ENCODE peak calls at places on chromosomes 11 and 22, in four cellular contexts. P is H1, T is GM12878, K is K562. J is an unnamed sample.

GRCh38 chr11:44104472-44105294 is 9.2 kb downstream of the EXT2 start:
- DNase-seq in P (no peak), K (no peak), T (no peak), J (no peak)

GRCh38 chr11:15942126-15942525 is 414.2 kb downstream of the SOX6 start:
- DNase-seq in P (no peak), T (no peak), K (no peak), J (no peak)

GRCh38 chr11:95975343-95975742 is 51.4 kb upstream of the MTMR2 start:
- DNase-seq in T (no peak), K (no peak), P (no peak), J (no peak)

GRCh38 chr11:78138694-78139421 is 568 bp downstream of the ALG8 start:
- DNase-seq in T (peak; percentile 21), P (no peak), K (peak; percentile 55), J (peak; percentile 4)

GRCh38 chr22:26658671-26659478 is 1.5 kb downstream of the MIAT start:
- DNase-seq in P (peak; percentile 85), T (no peak), K (peak; percentile 82), J (peak; percentile 88)

GRCh38 chr22:48827904-48828555 is 999.6 kb downstream of the BRD1 start:
- DNase-seq in T (no peak), K (no peak), P (peak; percentile 39), J (no peak)

GRCh38 chr22:35315855-35316745 is 16.4 kb downstream of the TOM1 start:
- DNase-seq in T (no peak), K (no peak), P (no peak), J (no peak)

GRCh38 chr11:66183581-66184048 is 84.8 kb upstream of the RAB1B start:
- DNase-seq in T (no peak), P (no peak), K (no peak), J (no peak)

GRCh38 chr11:70065318-70066135 is 12.6 kb upstream of the ANO1 start:
- DNase-seq in T (no peak), P (peak; percentile 38), K (no peak), J (no peak)

GRCh38 chr22:39309881-39310714 is 9.3 kb downstream of the RPL3 start:
- DNase-seq in P (peak; percentile 66), T (no peak), K (no peak), J (no peak)

GRCh38 chr11:96464695-96465307 is 75.0 kb downstream of the JRKL start:
- DNase-seq in K (peak; percentile 76), T (peak; percentile 11), P (no peak), J (peak; percentile 67)

GRCh38 chr11:117834068-117834810 is 9.7 kb upstream of the FXYD2 start:
- DNase-seq in K (no peak), T (no peak), P (no peak), J (no peak)

GRCh38 chr22:24693359-24693758 is 81.2 kb downstream of the PIWIL3 start:
- DNase-seq in P (no peak), K (no peak), T (no peak), J (no peak)

GRCh38 chr11:122113836-122114235 is 2.2 kb downstream of the BLID start:
- DNase-seq in T (no peak), K (no peak), P (no peak), J (no peak)

GRCh38 chr11:104352036-104352435 is 188.1 kb upstream of the PDGFD start:
- DNase-seq in T (no peak), K (no peak), P (no peak), J (no peak)

GRCh38 chr11:102010776-102011500 is 36.3 kb upstream of the CFAP300 start:
- DNase-seq in T (no peak), P (peak; percentile 66), K (peak; percentile 27), J (peak; percentile 73)

GRCh38 chr11:133136376-133136775 is 395.9 kb downstream of the OPCML start:
- DNase-seq in P (no peak), T (no peak), K (no peak), J (no peak)

GRCh38 chr22:49784630-49784971 is 43.1 kb downstream of the BRD1 start:
- DNase-seq in T (no peak), P (no peak), K (no peak), J (no peak)

GRCh38 chr11:37830532-37830931 is 1232.5 kb upstream of the RAG2 start:
- DNase-seq in K (no peak), P (no peak), T (no peak), J (no peak)

GRCh38 chr22:27097933-27098332 is 440.5 kb downstream of the MIAT start:
- DNase-seq in T (no peak), K (no peak), P (no peak), J (no peak)

GRCh38 chr11:70572974-70573260 is 174.6 kb downstream of the CTTN start:
- DNase-seq in K (no peak), P (no peak), T (no peak), J (no peak)

GRCh38 chr11:9803685-9804413 is 140.0 kb downstream of the SWAP70 start:
- DNase-seq in P (no peak), K (no peak), T (no peak), J (no peak)

GRCh38 chr22:30855266-30855665 is 113.3 kb downstream of the MORC2 start:
- DNase-seq in K (no peak), P (no peak), T (no peak), J (no peak)

GRCh38 chr11:90218606-90219005 is 4.2 kb downstream of the CHORDC1 start:
- DNase-seq in T (no peak), K (no peak), P (no peak), J (no peak)

GRCh38 chr11:16775604-16776283 is 37.3 kb downstream of the C11orf58 start:
- DNase-seq in K (no peak), T (no peak), P (no peak), J (no peak)

GRCh38 chr11:58923300-58923788 is 15.9 kb upstream of the GLYATL1 start:
- DNase-seq in T (no peak), P (peak; percentile 57), K (peak; percentile 35), J (peak; percentile 54)

GRCh38 chr11:86473991-86474833 is 99.5 kb downstream of the CCDC81 start:
- DNase-seq in K (no peak), P (no peak), T (no peak), J (no peak)

GRCh38 chr22:17540481-17540880 is 22.8 kb upstream of the SLC25A18 start:
- DNase-seq in K (peak; percentile 67), T (no peak), P (peak; percentile 82), J (no peak)

GRCh38 chr11:103091441-103091809 is 535 bp downstream of the DCUN1D5 start:
- DNase-seq in P (peak; percentile 63), T (no peak), K (peak; percentile 62), J (no peak)

GRCh38 chr11:2327032-2327431 is 25.2 kb downstream of the TSPAN32 start:
- DNase-seq in T (no peak), K (no peak), P (no peak), J (no peak)

GRCh38 chr11:2328040-2328439 is 26.2 kb downstream of the TSPAN32 start:
- DNase-seq in K (no peak), T (no peak), P (no peak), J (no peak)

GRCh38 chr11:2328656-2329354 is 27.0 kb downstream of the TSPAN32 start:
- DNase-seq in P (no peak), K (no peak), T (no peak), J (no peak)

GRCh38 chr11:2325123-2325522 is 23.3 kb downstream of the TSPAN32 start:
- DNase-seq in T (no peak), K (no peak), P (no peak), J (no peak)

GRCh38 chr11:2325719-2326118 is 23.9 kb downstream of the TSPAN32 start:
- DNase-seq in T (no peak), K (no peak), P (no peak), J (no peak)
- TF ChIP-seq ZNF274 in T (no peak), K (no peak), P (no peak), J (no peak)

DNA sequence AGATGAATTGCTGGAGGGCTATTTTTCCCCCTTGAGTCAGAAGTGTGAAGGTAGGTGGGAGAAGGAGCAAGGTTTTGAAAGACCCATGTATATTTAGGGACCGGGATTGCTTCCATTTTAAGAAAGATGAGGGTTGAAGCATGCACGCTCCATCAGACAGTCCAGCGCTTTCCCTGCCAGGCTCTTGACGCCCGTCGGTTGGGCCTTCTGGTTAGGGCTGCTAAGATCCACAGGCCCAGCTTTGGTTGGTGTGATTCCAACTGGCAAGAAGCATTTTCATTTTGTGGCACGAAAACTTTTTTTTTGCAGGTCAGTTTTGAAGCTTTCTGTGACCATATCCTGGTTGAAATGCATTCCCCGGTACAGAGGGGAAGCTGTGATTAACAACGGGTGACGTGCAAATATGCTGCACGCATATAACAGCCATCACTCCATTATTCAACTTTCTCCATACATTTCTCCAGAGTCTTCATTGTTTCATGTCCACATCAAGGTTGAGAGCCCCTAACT is 34.3 kb upstream of the MPPED1 start:
- DNase-seq in T (no peak), K (no peak), P (no peak), J (no peak)
- TF ChIP-seq EGR1 in T (no peak), K (no peak), P (no peak), J (no peak)

DNA sequence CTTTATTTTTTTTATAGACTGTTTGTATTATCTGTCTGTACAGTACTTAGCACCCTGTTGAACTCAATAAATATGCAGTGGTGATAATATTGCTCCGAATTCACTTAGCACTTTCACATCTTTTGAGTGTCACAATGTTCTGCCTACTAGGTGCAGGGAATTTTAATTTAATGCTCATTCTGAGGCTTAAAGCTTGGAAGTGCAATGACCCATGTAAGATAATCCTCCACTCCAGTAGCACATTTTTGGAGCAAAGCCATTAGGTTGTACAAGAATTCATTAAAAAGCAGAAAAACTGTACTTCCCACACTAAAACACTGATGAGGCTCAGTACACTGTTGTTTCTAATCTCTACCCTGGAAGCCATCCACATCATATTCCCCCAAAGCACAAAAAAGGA is 255.3 kb upstream of the MTNR1B start:
- DNase-seq in K (no peak), T (no peak), P (no peak), J (no peak)
- TF ChIP-seq ZNF274 in K (no peak), T (no peak), P (no peak), J (no peak)

GRCh38 chr22:46030241-46030880 is 53.4 kb upstream of the WNT7B start:
- DNase-seq in P (no peak), T (no peak), K (no peak), J (no peak)
- TF ChIP-seq EGR1 in P (no peak), T (no peak), K (no peak), J (no peak)

DNA sequence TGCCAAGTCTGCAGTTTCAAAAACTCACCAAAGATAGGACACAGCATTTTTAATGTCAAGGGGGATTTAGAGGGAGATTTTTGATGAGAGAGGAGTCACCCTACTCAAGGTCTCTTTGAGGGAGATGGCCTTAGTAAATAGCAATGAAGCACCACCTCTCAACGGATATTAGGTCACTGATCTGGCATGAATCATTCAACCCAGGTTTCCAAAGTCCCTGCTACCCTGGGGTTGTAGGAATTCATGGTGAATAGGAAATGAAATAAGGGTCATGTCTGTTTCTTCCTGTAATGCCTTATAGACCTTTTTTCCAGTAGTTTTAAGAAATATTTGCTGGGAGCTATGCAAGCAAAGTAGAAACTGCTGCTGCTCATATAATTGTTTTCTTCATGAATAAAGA is 2154.9 kb downstream of the LRRC4C start:
- DNase-seq in P (no peak), T (no peak), K (no peak), J (no peak)
- TF ChIP-seq ZNF274 in P (no peak), T (no peak), K (no peak), J (no peak)

GRCh38 chr11:63906585-63906984 is 10.4 kb downstream of the RCOR2 start:
- DNase-seq in T (no peak), K (peak; percentile 65), P (peak; percentile 69), J (no peak)
- TF ChIP-seq EGR1 in T (no peak), K (no peak), P (no peak), J (no peak)

GRCh38 chr22:29744902-29745301 is 21.9 kb downstream of the ZMAT5 start:
- DNase-seq in K (no peak), T (no peak), P (no peak), J (no peak)
- TF ChIP-seq ZNF274 in K (no peak), T (no peak), P (no peak), J (no peak)

GRCh38 chr11:35045219-35045819 is 93.7 kb upstream of the CD44 start:
- DNase-seq in T (no peak), K (no peak), P (no peak), J (no peak)
- TF ChIP-seq EGR1 in T (no peak), K (no peak), P (no peak), J (no peak)